ENCODE peak calls at places on chromosomes 11 and 22, in four cellular contexts. S is CD4-positive, CD25-positive, alpha-beta regulatory T cell; D is GM12878; Y is naive thymus-derived CD4-positive, alpha-beta T cell. X is an unnamed sample.

GRCh38 chr11:46850829-46851380 is 4.8 kb upstream of the CKAP5 start:
- DNase-seq in S (no peak), D (no peak), Y (no peak), X (no peak)

GRCh38 chr11:134476435-134477021 is 64.5 kb upstream of the B3GAT1 start:
- DNase-seq in S (no peak), D (no peak), Y (no peak), X (no peak)

GRCh38 chr11:114262681-114263509 is 33.3 kb upstream of the NNMT start:
- DNase-seq in S (peak), D (no peak), Y (peak), X (no peak)

GRCh38 chr11:69144719-69145365 is 10.9 kb upstream of the SMIM38 start:
- DNase-seq in S (no peak), D (no peak), Y (no peak), X (no peak)

GRCh38 chr22:47561766-47562165 is 799.3 kb downstream of the TBC1D22A start:
- DNase-seq in S (no peak), D (no peak), Y (no peak), X (no peak)

GRCh38 chr22:40782521-40782920 is 36.6 kb downstream of the SLC25A17 start:
- DNase-seq in S (no peak), D (no peak), Y (no peak), X (no peak)

GRCh38 chr11:62539238-62539925 is 7.2 kb downstream of the AHNAK start:
- DNase-seq in S (no peak), D (no peak), Y (no peak), X (no peak)

GRCh38 chr11:4672470-4672869 is 25.2 kb downstream of the OR51E2 start:
- DNase-seq in S (no peak), D (no peak), Y (no peak), X (no peak)

GRCh38 chr22:27347951-27348350 is 453.6 kb downstream of the MN1 start:
- DNase-seq in S (no peak), D (no peak), Y (no peak), X (no peak)

GRCh38 chr11:110134120-110134519 is 40.9 kb downstream of the ZC3H12C start:
- DNase-seq in S (no peak), D (no peak), Y (no peak), X (no peak)

GRCh38 chr11:1778141-1778911 is 14.6 kb upstream of the CTSD start:
- DNase-seq in S (no peak), D (no peak), Y (no peak), X (no peak)

GRCh38 chr11:62553839-62554361 is 7.3 kb upstream of the AHNAK start:
- DNase-seq in S (no peak), D (no peak), Y (no peak), X (no peak)

GRCh38 chr11:86099727-86100320 is 30.9 kb upstream of the PICALM start:
- DNase-seq in S (no peak), D (no peak), Y (no peak), X (no peak)

GRCh38 chr11:11988862-11989261 is 19.6 kb downstream of the DKK3 start:
- DNase-seq in S (no peak), D (no peak), Y (no peak), X (no peak)

GRCh38 chr11:61777234-61778090 is 14.9 kb downstream of the TMEM258 start:
- DNase-seq in S (peak), D (no peak), Y (peak), X (peak)

GRCh38 chr11:91700854-91701253 is 523.8 kb upstream of the FAT3 start:
- DNase-seq in S (no peak), D (no peak), Y (no peak), X (no peak)

GRCh38 chr11:128496249-128496648 is 91.1 kb downstream of the ETS1 start:
- DNase-seq in S (no peak), D (no peak), Y (no peak), X (no peak)

GRCh38 chr11:2428322-2428795 is 16.0 kb downstream of the TRPM5 start:
- DNase-seq in S (peak), D (no peak), Y (peak), X (peak)

GRCh38 chr11:120750647-120751419 is 239.3 kb downstream of the GRIK4 start:
- DNase-seq in S (no peak), D (no peak), Y (no peak), X (no peak)

GRCh38 chr11:63682045-63682915 is 980 bp downstream of the RTN3 start:
- DNase-seq in S (no peak), D (no peak), Y (peak), X (peak)

GRCh38 chr22:42077486-42078125 is 1.9 kb upstream of the SMDT1 start:
- DNase-seq in S (no peak), D (no peak), Y (no peak), X (no peak)

GRCh38 chr22:38056969-38057841 is at the start of gene PICK1:
- DNase-seq in S (peak), D (peak), Y (peak), X (peak)

GRCh38 chr11:8292351-8292750 is 28.7 kb upstream of the LMO1 start:
- DNase-seq in S (no peak), D (no peak), Y (no peak), X (no peak)

GRCh38 chr11:85750646-85751045 is 60.3 kb downstream of the SYTL2 start:
- DNase-seq in S (peak), D (no peak), Y (no peak), X (no peak)

GRCh38 chr11:88266919-88267318 is 70.6 kb downstream of the CTSC start:
- DNase-seq in S (no peak), D (no peak), Y (no peak), X (no peak)

GRCh38 chr11:34235189-34235588 is 122.6 kb downstream of the ABTB2 start:
- DNase-seq in S (peak), D (no peak), Y (no peak), X (no peak)

GRCh38 chr22:44753189-44754042 is 1.0 kb downstream of the ARHGAP8 start:
- DNase-seq in S (no peak), D (no peak), Y (no peak), X (no peak)

GRCh38 chr11:1439341-1439740 is 47.2 kb downstream of the MOB2 start:
- DNase-seq in S (no peak), D (no peak), Y (no peak), X (no peak)

GRCh38 chr22:48663297-48663696 is 1164.4 kb downstream of the BRD1 start:
- DNase-seq in S (no peak), D (no peak), Y (no peak), X (no peak)

GRCh38 chr11:65516135-65516968 is 8.5 kb upstream of the SCYL1 start:
- DNase-seq in S (peak), D (no peak), Y (no peak), X (no peak)

GRCh38 chr11:18014876-18015275 is 2.0 kb upstream of the SERGEF start:
- DNase-seq in S (no peak), D (no peak), Y (no peak), X (no peak)

GRCh38 chr11:17954395-17955252 is 58.2 kb downstream of the SERGEF start:
- DNase-seq in S (no peak), D (no peak), Y (no peak), X (no peak)

GRCh38 chr11:61607426-61607825 is 26.6 kb upstream of the SYT7 start:
- DNase-seq in S (no peak), D (no peak), Y (no peak), X (no peak)

GRCh38 chr11:101100601-101101000 is 29.0 kb downstream of the PGR start:
- DNase-seq in S (no peak), D (no peak), Y (no peak), X (no peak)

GRCh38 chr11:57434640-57435546 is 8.0 kb upstream of the SLC43A3 start:
- DNase-seq in S (no peak), D (no peak), Y (no peak), X (no peak)

GRCh38 chr11:131894615-131895544 is 524.5 kb downstream of the NTM start:
- DNase-seq in S (no peak), D (no peak), Y (no peak), X (no peak)

GRCh38 chr22:41280065-41280464 is 5.9 kb downstream of the RANGAP1 start:
- DNase-seq in S (no peak), D (no peak), Y (no peak), X (no peak)

GRCh38 chr22:49770454-49771265 is 57.0 kb downstream of the BRD1 start:
- DNase-seq in S (no peak), D (no peak), Y (no peak), X (no peak)

GRCh38 chr11:46275964-46276641 is 1.4 kb upstream of the CREB3L1 start:
- DNase-seq in S (no peak), D (no peak), Y (no peak), X (no peak)

DNA sequence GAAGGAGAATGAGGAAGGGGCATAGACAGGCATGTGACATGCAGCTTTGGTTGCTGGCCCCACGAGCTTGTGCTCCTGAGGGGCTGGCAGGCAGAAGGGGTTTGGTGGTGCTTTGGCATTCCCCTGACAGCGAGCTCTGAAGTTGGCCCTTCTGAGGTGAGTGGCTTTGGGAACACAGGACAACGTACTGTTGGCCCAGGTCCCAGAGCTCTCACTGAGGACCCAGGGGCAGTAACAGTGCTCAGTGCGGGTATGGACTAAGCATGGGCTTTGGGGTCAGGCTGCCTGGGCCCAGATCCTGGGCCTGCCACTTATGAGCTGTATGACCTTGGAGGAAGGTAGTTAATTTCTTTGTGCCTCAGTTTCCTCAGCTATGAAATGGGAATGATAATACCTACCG is 46.6 kb downstream of the IRAG1 start:
- DNase-seq in S (no peak), D (no peak), Y (no peak), X (no peak)
- H3K27ac ChIP-seq in S (no peak), D (no peak), Y (no peak), X (no peak)

DNA sequence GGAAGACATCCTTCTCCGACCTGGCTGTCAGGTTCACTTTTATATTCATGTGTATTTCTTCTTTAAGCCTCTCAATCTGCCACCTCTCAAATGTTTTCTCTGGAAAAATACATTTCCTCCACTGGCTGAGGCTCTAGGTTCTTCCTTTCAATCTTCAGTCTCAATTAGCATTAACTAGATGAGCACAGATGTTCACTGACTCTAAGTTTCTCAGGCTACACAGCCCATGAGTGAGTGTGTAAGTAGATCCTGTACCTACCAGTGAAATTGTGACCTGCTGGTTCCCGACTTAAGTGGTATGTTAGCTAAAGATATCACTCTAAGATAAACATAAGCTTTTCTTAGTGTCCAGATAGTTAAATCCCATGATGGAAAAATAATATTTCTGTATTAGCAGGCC is 206.9 kb downstream of the ADAMTS15 start:
- DNase-seq in S (no peak), D (no peak), Y (no peak), X (no peak)
- H3K27ac ChIP-seq in S (no peak), D (no peak), Y (no peak), X (no peak)

DNA sequence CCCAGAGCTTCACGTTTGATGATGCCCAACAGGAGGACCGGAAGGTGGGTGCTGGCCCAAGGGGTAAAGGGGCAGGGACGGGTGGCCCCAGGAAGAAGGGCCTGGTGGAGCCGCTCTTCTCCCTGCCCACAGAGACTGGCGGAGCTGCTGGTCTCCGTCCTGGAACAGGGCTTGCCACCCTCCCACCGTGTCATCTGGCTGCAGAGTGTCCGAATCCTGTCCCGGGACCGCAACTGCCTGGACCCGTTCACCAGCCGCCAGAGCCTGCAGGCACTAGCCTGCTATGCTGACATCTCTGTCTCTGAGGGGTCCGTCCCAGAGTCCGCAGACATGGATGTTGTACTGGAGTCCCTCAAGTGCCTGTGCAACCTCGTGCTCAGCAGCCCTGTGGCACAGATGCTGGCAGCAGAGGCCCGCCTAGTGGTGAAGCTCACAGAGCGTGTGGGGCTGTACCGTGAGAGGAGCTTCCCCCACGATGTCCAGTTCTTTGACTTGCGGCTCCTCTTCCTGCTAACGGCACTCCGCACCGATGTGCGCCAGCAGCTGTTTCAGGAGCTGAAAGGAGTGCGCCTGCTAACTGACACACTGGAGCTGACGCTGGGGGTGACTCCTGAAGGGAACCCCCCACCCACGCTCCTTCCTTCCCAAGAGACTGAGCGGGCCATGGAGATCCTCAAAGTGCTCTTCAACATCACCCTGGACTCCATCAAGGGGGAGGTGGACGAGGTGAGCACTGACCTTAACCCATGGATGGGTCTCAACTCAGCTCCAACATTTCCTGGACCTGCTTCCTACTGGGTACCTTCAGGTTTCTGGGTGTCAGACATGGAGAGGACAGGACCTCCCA is 2.0 kb downstream of the RIC8A start:
- DNase-seq in S (no peak), D (no peak), Y (no peak), X (no peak)
- H3K27ac ChIP-seq in S (peak), D (peak), Y (peak), X (peak)

DNA sequence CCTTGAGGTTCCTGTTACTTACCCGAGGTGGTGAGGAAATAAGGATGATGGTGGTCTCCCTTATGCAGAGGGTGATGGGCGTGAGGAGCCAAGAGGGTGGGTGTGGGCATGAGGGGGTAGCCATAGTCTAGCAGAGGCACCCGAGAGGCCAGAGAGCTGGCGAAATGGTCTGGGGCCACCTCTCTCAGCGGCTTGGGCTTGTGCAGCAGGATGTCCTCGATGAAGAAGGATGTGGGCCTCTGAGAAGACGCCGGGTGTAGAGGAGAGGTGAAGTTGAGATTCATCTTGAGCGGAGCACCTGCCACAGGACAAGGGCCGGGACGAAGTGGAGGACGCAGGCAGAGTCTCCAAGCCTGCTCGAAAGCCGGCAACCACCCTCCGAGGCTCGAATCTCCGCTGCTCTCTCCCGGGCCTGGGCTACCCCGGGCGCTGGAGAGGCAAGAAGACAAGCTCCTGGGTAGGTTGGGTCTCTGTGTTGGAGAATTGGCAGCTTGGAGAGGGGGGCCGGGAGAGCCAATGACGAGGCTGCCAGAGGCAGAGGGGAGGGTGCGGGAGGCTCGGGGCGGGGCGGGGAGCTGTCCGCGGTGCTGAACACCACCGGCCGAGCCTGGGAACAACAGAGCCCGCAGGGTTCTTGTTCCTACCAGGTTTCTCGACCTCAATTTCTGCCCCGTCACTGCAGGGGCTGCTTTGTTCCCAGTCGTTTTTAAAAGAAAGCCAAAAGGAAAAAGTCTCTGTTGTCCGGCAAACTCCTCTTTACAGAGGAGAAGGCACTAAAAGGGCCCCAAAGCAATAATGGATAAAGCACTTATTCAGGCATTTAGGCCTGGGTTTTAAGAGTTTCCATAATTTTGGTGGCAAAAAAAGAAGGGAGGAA is at the start of gene BSX:
- DNase-seq in S (no peak), D (no peak), Y (peak), X (no peak)
- H3K27ac ChIP-seq in S (no peak), D (no peak), Y (no peak), X (no peak)

DNA sequence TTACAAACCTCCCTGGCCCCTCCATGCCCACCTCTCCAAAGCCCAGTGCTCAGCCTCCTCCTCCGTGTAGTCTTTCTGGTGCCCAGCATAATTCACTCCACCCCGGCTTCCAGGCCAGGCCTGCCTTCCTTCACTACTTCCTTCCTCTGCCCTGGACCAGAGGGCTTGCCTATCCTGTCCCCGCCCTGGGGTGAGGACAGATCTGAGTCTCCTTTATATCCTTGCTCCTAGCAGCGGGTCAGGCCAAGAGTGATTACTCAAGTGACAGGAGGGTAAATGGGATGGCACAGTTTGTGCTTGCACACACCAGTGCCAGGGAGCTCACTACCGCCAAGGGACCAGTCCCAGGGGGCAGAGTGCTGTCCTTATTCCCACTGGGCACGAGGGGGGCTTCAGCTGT is 48.0 kb downstream of the SCUBE1 start:
- DNase-seq in S (no peak), D (no peak), Y (no peak), X (no peak)
- H3K27ac ChIP-seq in S (no peak), D (no peak), Y (no peak), X (no peak)

GRCh38 chr11:102469196-102469821 is 16.7 kb upstream of the TMEM123 start:
- DNase-seq in S (no peak), D (no peak), Y (no peak), X (no peak)

GRCh38 chr11:102467853-102468580 is 15.5 kb upstream of the TMEM123 start:
- DNase-seq in S (no peak), D (no peak), Y (no peak), X (no peak)

GRCh38 chr11:102467080-102467708 is 14.6 kb upstream of the TMEM123 start:
- DNase-seq in S (no peak), D (no peak), Y (no peak), X (no peak)

GRCh38 chr11:102470257-102470656 is 17.7 kb upstream of the TMEM123 start:
- DNase-seq in S (peak), D (no peak), Y (peak), X (no peak)

DNA sequence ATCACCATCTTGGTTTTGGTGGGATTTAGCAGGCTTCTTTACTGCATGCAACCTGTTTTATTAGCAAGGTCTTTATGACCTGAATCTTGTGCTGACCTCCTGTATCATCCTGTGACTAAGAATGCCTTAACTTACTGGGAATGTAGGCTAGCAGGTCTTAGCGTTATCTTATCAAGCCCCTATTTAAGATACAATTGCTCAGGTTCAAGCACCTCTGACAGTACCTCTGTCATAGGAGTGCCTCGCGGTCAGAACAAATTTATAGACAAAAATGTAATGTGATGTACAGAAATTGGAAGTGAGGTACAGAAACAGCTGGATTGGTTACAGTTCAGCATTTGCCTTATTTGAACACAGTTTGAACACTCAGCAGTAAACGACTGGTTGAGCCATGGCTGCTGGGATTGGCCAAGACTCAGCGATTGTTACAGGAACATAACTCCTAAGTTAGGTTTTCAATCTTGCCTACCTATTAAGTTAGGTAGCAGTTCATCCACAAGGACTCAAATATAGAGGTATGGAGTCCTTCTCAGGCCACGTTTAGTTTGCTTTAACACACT is 16.2 kb upstream of the TMEM123 start:
- DNase-seq in S (no peak), D (no peak), Y (no peak), X (no peak)
- H3K27ac ChIP-seq in S (no peak), D (no peak), Y (no peak), X (no peak)

GRCh38 chr22:19480173-19480568 is 451 bp downstream of the CDC45 start:
- DNase-seq in S (no peak), D (no peak), Y (no peak), X (no peak)
- H3K27ac ChIP-seq in S (peak), D (peak), Y (peak), X (no peak)